ENCODE peak calls at places on chromosomes 6 and 20, in eight cellular contexts. F is effector CD4-positive, alpha-beta T cell; T is astrocyte; Y is HTR-8/SVneo; X is occipital lobe; O is heart left ventricle; R is stimulated activated CD4-positive, alpha-beta T cell treated with anti-CD3 and anti-CD28 coated beads, Interleukin-2, amount 100 ng/mL, for 24 hours; P is RPMI8226. G is an unnamed sample.

GRCh38 chr6:111565316-111566221 is 40.1 kb downstream of the TRAF3IP2 start:
- DNase-seq in F (no peak), T (no peak), Y (no peak), X (no peak), O (no peak), R (no peak), P (no peak), G (no peak)

GRCh38 chr20:40009542-40009941 is 679.5 kb downstream of the MAFB start:
- DNase-seq in F (no peak), T (peak; percentile 2), Y (no peak), X (no peak), O (no peak), R (no peak), P (no peak), G (no peak)

GRCh38 chr6:43515808-43516207 is 918 bp downstream of the YIPF3 start:
- DNase-seq in F (no peak), T (no peak), Y (no peak), X (no peak), O (no peak), R (no peak), P (no peak), G (no peak)

GRCh38 chr6:123810948-123811347 is 7.3 kb downstream of the NKAIN2 start:
- DNase-seq in F (no peak), T (no peak), Y (no peak), X (no peak), O (no peak), R (no peak), P (no peak), G (no peak)

GRCh38 chr6:30219244-30219643 is 6.0 kb upstream of the TRIM26 start:
- DNase-seq in F (peak; percentile 24), T (no peak), Y (peak; percentile 66), X (peak; percentile 16), O (no peak), R (peak; percentile 57), P (peak; percentile 70), G (no peak)

GRCh38 chr6:35568967-35569606 is 56.4 kb upstream of the TULP1 start:
- DNase-seq in F (peak; percentile 6), T (no peak), Y (no peak), X (no peak), O (peak; percentile 70), R (peak; percentile 43), P (peak; percentile 28), G (no peak)

GRCh38 chr6:143948208-143948607 is 59.9 kb downstream of the PLAGL1 start:
- DNase-seq in F (no peak), T (no peak), Y (no peak), X (no peak), O (no peak), R (no peak), P (no peak), G (no peak)

GRCh38 chr20:1327827-1328679 is 886 bp downstream of the SDCBP2 start:
- DNase-seq in F (no peak), T (no peak), Y (no peak), X (no peak), O (no peak), R (no peak), P (no peak), G (no peak)

GRCh38 chr6:146202570-146202969 is 173.7 kb downstream of the GRM1 start:
- DNase-seq in F (no peak), T (no peak), Y (no peak), X (no peak), O (no peak), R (no peak), P (no peak), G (no peak)

GRCh38 chr6:1144842-1145755 is 166.8 kb upstream of the FOXQ1 start:
- DNase-seq in F (no peak), T (peak; percentile 32), Y (no peak), X (no peak), O (no peak), R (no peak), P (no peak), G (no peak)

GRCh38 chr6:90295854-90296345 is 743 bp downstream of the BACH2 start:
- DNase-seq in F (peak; percentile 52), T (peak; percentile 71), Y (peak; percentile 32), X (peak; percentile 36), O (peak; percentile 84), R (peak; percentile 71), P (peak; percentile 74), G (no peak)

GRCh38 chr6:32666420-32667300 is at the start of gene HLA-DQB1:
- DNase-seq in F (peak; percentile 32), T (no peak), Y (peak; percentile 60), X (no peak), O (no peak), R (no peak), P (no peak), G (no peak)

GRCh38 chr20:45911486-45912343 is at the start of gene PLTP:
- DNase-seq in F (peak; percentile 21), T (peak; percentile 65), Y (no peak), X (peak; percentile 44), O (peak; percentile 88), R (peak; percentile 29), P (no peak), G (no peak)

GRCh38 chr6:32086661-32087573 is 22.2 kb downstream of the TNXB start:
- DNase-seq in F (no peak), T (peak; percentile 85), Y (peak; percentile 70), X (no peak), O (peak; percentile 71), R (no peak), P (peak; percentile 38), G (no peak)

GRCh38 chr6:133583907-133584306 is 305.0 kb upstream of the TCF21 start:
- DNase-seq in F (no peak), T (no peak), Y (no peak), X (no peak), O (no peak), R (no peak), P (no peak), G (no peak)

GRCh38 chr6:106046116-106046853 is 39.9 kb upstream of the PRDM1 start:
- DNase-seq in F (no peak), T (no peak), Y (no peak), X (no peak), O (no peak), R (no peak), P (no peak), G (no peak)

G was measured in GOT3.